ENCODE peak calls at places on chromosomes 12 and 14, in five cellular contexts. L is GM06990; P is foreskin fibroblast; N is CD8-positive, alpha-beta T cell; O is neural crest cell. W is an unnamed sample.

GRCh38 chr12:58883576-58884334 is 36.5 kb downstream of the LRIG3 start:
- DNase-seq in N (no peak), P (no peak), O (no peak), L (no peak), W (no peak)

GRCh38 chr12:124279846-124280360 is 15.0 kb upstream of the RFLNA start:
- DNase-seq in P (no peak), L (no peak), N (no peak), O (no peak), W (no peak)

GRCh38 chr14:61608245-61609142 is 86.8 kb upstream of the HIF1A start:
- DNase-seq in N (no peak), P (peak; percentile 51), L (no peak), O (no peak), W (no peak)

GRCh38 chr14:100533647-100534485 is 53.4 kb downstream of the BEGAIN start:
- DNase-seq in P (no peak), L (no peak), N (peak; percentile 9), O (peak; percentile 0), W (peak; percentile 17)

GRCh38 chr12:42473561-42473960 is 116.0 kb downstream of the PRICKLE1 start:
- DNase-seq in O (no peak), L (no peak), N (no peak), P (no peak), W (no peak)

GRCh38 chr14:50531595-50532501 is 521 bp downstream of the MAP4K5 start:
- DNase-seq in P (no peak), N (peak; percentile 24), O (peak; percentile 46), L (peak; percentile 70), W (peak; percentile 40)

GRCh38 chr14:100671906-100672305 is 54.8 kb upstream of the DLK1 start:
- DNase-seq in O (no peak), P (no peak), N (no peak), L (no peak), W (no peak)

GRCh38 chr14:39621223-39621622 is 189.0 kb upstream of the FBXO33 start:
- DNase-seq in O (no peak), L (no peak), P (no peak), N (no peak), W (no peak)

GRCh38 chr12:122876724-122877123 is 19.2 kb downstream of the VPS37B start:
- DNase-seq in P (no peak), L (no peak), O (no peak), N (no peak), W (no peak)

GRCh38 chr12:93453633-93454032 is 11.9 kb upstream of the UBE2N start:
- DNase-seq in L (no peak), P (no peak), O (no peak), N (no peak), W (no peak)

GRCh38 chr12:6430990-6431353 is 13.8 kb upstream of the CD27 start:
- DNase-seq in N (no peak), P (no peak), O (no peak), L (no peak), W (no peak)

GRCh38 chr12:96886998-96887677 is 19.9 kb upstream of the NEDD1 start:
- DNase-seq in L (no peak), O (no peak), P (no peak), N (no peak), W (peak; percentile 48)

GRCh38 chr12:14770495-14771313 is 32.6 kb downstream of the WBP11 start:
- DNase-seq in L (peak; percentile 92), P (peak; percentile 91), O (peak; percentile 76), N (peak; percentile 96), W (peak; percentile 90)

GRCh38 chr12:48972213-48973021 is 882 bp upstream of the WNT10B start:
- DNase-seq in O (no peak), L (no peak), N (peak; percentile 20), P (no peak), W (no peak)

GRCh38 chr14:101717663-101718490 is 43.6 kb upstream of the PPP2R5C start:
- DNase-seq in N (peak; percentile 7), L (no peak), O (no peak), P (no peak), W (no peak)

GRCh38 chr14:101715209-101716076 is 46.1 kb upstream of the PPP2R5C start:
- DNase-seq in O (no peak), L (no peak), P (no peak), N (no peak), W (no peak)

GRCh38 chr14:101716956-101717662 is 44.4 kb upstream of the PPP2R5C start:
- DNase-seq in L (no peak), P (no peak), N (peak; percentile 12), O (no peak), W (no peak)

GRCh38 chr14:101714394-101714793 is 47.1 kb upstream of the PPP2R5C start:
- DNase-seq in L (no peak), P (no peak), O (no peak), N (no peak), W (no peak)

GRCh38 chr14:101716077-101716950 is 45.2 kb upstream of the PPP2R5C start:
- DNase-seq in L (no peak), N (peak; percentile 2), P (no peak), O (no peak), W (no peak)
- TF ChIP-seq CTCF in L (peak; percentile 4), N (no peak), P (no peak), O (no peak), W (no peak)

DNA sequence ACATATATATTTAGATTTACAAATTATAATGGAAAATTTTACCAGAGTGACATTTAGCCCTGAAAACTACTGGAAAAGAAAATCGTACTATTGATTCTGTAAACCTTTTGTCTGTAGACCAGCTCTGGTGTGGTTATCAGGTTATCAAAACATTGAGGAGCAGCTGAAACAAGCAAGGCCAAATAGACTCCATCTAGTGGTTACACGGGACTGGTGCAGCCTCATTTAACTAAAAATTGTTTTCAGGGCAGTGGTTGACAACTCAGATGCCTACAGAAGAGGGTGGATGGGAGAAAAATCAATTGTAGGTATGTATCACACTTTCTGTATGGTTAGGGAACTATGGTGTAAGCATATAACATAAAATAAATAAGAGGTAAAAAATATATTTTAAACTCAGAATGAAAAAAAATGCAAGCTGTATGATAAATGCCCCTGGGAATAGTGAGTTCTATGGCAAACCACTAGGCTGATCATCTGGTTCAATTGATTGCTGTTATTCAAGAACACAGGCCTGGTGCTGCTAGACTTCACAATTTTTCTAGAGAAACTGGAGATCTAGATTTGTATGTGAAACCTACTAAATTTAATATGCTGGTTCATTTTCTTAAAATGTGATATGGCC is 51.2 kb downstream of the ACSS3 start:
- DNase-seq in L (no peak), N (no peak), O (peak; percentile 14), P (peak; percentile 24), W (no peak)
- TF ChIP-seq CTCF in L (peak; percentile 88), N (peak; percentile 15), O (peak; percentile 88), P (peak; percentile 90), W (peak; percentile 76)

DNA sequence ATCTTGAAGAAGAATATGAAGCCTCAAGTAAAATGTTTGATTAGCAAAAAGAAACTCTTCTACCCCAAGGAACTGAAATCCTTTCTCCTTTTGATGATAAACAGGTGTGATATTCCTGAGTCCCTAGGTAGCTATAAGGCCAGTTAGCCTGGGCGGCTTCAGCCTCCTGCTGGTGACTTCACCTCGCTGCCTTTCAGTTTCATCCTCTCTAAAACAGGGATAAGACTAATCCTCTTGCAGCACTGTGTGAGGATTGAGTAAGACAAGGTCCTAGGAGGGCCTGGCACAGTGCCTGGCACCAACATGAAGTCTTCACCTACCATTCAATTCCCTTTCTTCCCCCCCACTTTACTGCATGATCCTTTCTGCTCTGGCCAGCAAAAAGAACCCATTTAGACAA is 42.1 kb downstream of the CIT start:
- DNase-seq in P (peak; percentile 26), L (no peak), N (no peak), O (no peak), W (no peak)
- TF ChIP-seq CTCF in P (peak; percentile 31), L (no peak), N (no peak), O (no peak), W (no peak)

DNA sequence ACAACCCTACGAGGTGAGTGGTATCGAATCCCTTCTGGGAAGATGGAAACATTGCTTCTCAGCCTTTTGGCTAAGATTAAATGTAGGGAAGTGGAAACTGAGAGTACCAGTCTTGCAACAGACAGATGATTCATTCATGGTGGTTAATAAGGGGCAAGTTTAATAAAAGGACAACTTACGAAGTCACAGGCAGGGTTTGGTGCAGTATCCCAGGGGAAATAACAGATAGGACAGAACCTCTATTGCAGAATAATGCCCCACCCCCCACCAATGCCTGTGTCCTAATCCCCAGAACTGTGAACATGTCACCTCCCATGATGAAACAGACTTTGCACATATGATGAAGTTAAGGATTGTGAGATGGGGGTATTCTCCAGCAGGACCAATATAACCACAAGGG is 212.5 kb downstream of the TBX5 start:
- DNase-seq in O (no peak), P (no peak), N (no peak), L (no peak), W (no peak)
- TF ChIP-seq CTCF in O (no peak), P (no peak), N (no peak), L (no peak), W (no peak)

DNA sequence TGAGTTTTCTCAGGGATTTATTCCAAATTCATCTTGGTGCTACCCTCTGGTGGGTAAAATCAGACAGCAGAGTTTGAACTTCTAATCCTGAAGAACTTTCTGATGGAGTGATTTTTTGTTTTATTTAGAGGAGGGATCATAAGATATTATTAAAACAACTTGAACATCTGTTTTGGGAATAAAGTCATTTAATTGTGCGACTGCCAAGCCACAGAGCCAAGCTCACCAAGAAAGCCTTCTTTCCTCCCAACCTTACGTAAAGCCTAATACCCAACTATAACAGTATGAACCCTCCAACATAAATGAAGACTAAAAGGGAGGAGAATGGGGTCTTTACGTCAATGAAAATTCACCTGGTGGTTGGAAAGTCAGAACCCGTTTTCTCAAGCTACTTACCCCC is 205.5 kb upstream of the IGF1 start:
- DNase-seq in L (no peak), N (no peak), O (no peak), P (no peak), W (no peak)
- TF ChIP-seq CTCF in L (no peak), N (no peak), O (no peak), P (no peak), W (no peak)

GRCh38 chr12:69129564-69129963 is 109.8 kb upstream of the CPSF6 start:
- DNase-seq in N (no peak), L (no peak), P (no peak), O (no peak), W (no peak)

GRCh38 chr12:69123909-69124638 is 115.3 kb upstream of the CPSF6 start:
- DNase-seq in N (no peak), O (no peak), L (no peak), P (no peak), W (no peak)

GRCh38 chr12:69131073-69131472 is 108.3 kb upstream of the CPSF6 start:
- DNase-seq in P (no peak), O (no peak), N (no peak), L (no peak), W (no peak)

GRCh38 chr12:69129014-69129413 is 110.4 kb upstream of the CPSF6 start:
- DNase-seq in N (no peak), P (no peak), O (no peak), L (no peak), W (no peak)

GRCh38 chr12:69130064-69130463 is 109.3 kb upstream of the CPSF6 start:
- DNase-seq in O (no peak), P (no peak), L (no peak), N (no peak), W (no peak)
- TF ChIP-seq CTCF in O (no peak), P (peak; percentile 30), L (peak; percentile 12), N (no peak), W (no peak)

W was measured in mesothelial cell of epicardium.